ENCODE peak calls at places on chromosomes 5 and 9, in nine cellular contexts. E is HFF-Myc; Q is effector CD4-positive, alpha-beta T cell; D is A549; Z is stimulated activated CD8-positive, alpha-beta memory T cell treated with anti-CD3 and anti-CD28 coated beads, Interleukin-4, amount 100 ng/mL, for 48 hours; W is naive thymus-derived CD4-positive, alpha-beta T cell; G is upper lobe of right lung; C is M059J; J is PC-3. K is an unnamed sample.

GRCh38 chr5:141617682-141618029 is 1.1 kb downstream of the DIAPH1 start:
- DNase-seq in E (no peak), Q (no peak), D (no peak), Z (no peak), W (no peak), G (no peak), C (no peak), J (peak), K (peak)

GRCh38 chr9:20227166-20227874 is 395.0 kb downstream of the MLLT3 start:
- DNase-seq in E (no peak), Q (no peak), D (no peak), Z (no peak), W (no peak), G (no peak), C (no peak), J (no peak), K (no peak)

GRCh38 chr5:73031839-73032238 is 76.0 kb downstream of the FCHO2 start:
- DNase-seq in E (peak), Q (no peak), D (no peak), Z (no peak), W (no peak), G (no peak), C (peak), J (peak), K (no peak)

GRCh38 chr5:30030110-30030509 is 1163.4 kb upstream of the CDH6 start:
- DNase-seq in E (no peak), Q (no peak), D (no peak), Z (no peak), W (no peak), G (no peak), C (no peak), J (peak), K (no peak)

GRCh38 chr5:7927466-7928375 is 58.8 kb downstream of the MTRR start:
- DNase-seq in E (peak), Q (peak), D (peak), Z (peak), W (peak), G (no peak), C (peak), J (peak), K (peak)

GRCh38 chr9:36864491-36865410 is 169.3 kb downstream of the PAX5 start:
- DNase-seq in E (no peak), Q (no peak), D (no peak), Z (no peak), W (no peak), G (peak), C (no peak), J (no peak), K (no peak)

GRCh38 chr5:153699035-153699434 is 208.6 kb downstream of the GRIA1 start:
- DNase-seq in E (no peak), Q (no peak), D (no peak), Z (no peak), W (no peak), G (no peak), C (peak), J (no peak), K (no peak)

GRCh38 chr5:59423021-59423420 is 470.5 kb downstream of the PDE4D start:
- DNase-seq in E (no peak), Q (no peak), D (no peak), Z (no peak), W (no peak), G (no peak), C (peak), J (no peak), K (no peak)